ENCODE peak calls at places on chromosomes 2 and 18, in six cellular contexts. F, D, V, B, S and H are unnamed samples. For H3K9me3, the result is how much of the 10 kb centered on the place peaks cover.

GRCh38 chr2:104856086-104856972 is 2.4 kb downstream of the POU3F3 start:
- DNase-seq in F (peak), D (no peak), V (no peak), B (no peak), S (peak), H (no peak)

GRCh38 chr18:46291149-46291548 is 187.0 kb downstream of the HAUS1 start:
- DNase-seq in F (no peak), D (no peak), V (no peak), B (no peak), S (no peak), H (no peak)

GRCh38 chr2:25314514-25315315 is 27.0 kb downstream of the DNMT3A start:
- DNase-seq in F (no peak), D (no peak), V (peak), B (no peak), S (peak), H (no peak)

GRCh38 chr2:196168181-196168580 is 3.2 kb downstream of the STK17B start:
- DNase-seq in F (peak), D (no peak), V (no peak), B (peak), S (no peak), H (no peak)

GRCh38 chr2:30031184-30031583 is 109.8 kb upstream of the ALK start:
- DNase-seq in F (no peak), D (no peak), V (no peak), B (no peak), S (no peak), H (no peak)

GRCh38 chr2:133609664-133610063 is 41.4 kb upstream of the NCKAP5 start:
- DNase-seq in F (no peak), D (no peak), V (no peak), B (no peak), S (no peak), H (no peak)

GRCh38 chr2:112893801-112894200 is 17.2 kb upstream of the IL37 start:
- DNase-seq in F (no peak), D (no peak), V (no peak), B (no peak), S (no peak), H (no peak)

GRCh38 chr2:233831011-233831721 is 23.2 kb downstream of the HJURP start:
- DNase-seq in F (no peak), D (no peak), V (no peak), B (no peak), S (peak), H (no peak)

GRCh38 chr2:20231632-20232031 is 6.7 kb upstream of the SDC1 start:
- DNase-seq in F (peak), D (peak), V (peak), B (no peak), S (peak), H (peak)

GRCh38 chr2:38248246-38248645 is 128.8 kb downstream of the ATL2 start:
- DNase-seq in F (no peak), D (no peak), V (no peak), B (no peak), S (no peak), H (no peak)

GRCh38 chr2:206410714-206411113 is 32.6 kb upstream of the ADAM23 start:
- DNase-seq in F (no peak), D (no peak), V (no peak), B (no peak), S (no peak), H (no peak)

GRCh38 chr18:54127759-54128378 is 96.6 kb downstream of the MBD2 start:
- DNase-seq in F (peak), D (peak), V (peak), B (peak), S (peak), H (no peak)

GRCh38 chr2:97660775-97661417 is 2.9 kb downstream of the ACTR1B start:
- DNase-seq in F (no peak), D (no peak), V (no peak), B (peak), S (no peak), H (no peak)

GRCh38 chr2:162646739-162647138 is 191.8 kb downstream of the KCNH7 start:
- DNase-seq in F (no peak), D (no peak), V (no peak), B (no peak), S (no peak), H (no peak)

GRCh38 chr2:170873035-170873692 is 55.9 kb upstream of the GORASP2 start:
- DNase-seq in F (peak), D (peak), V (peak), B (peak), S (peak), H (peak)

GRCh38 chr2:205003288-205003687 is 458.0 kb downstream of the PARD3B start:
- DNase-seq in F (no peak), D (no peak), V (no peak), B (no peak), S (no peak), H (no peak)

GRCh38 chr2:129024796-129025195 is 706.1 kb upstream of the HS6ST1 start:
- DNase-seq in F (no peak), D (no peak), V (no peak), B (no peak), S (no peak), H (no peak)

GRCh38 chr2:227366861-227367800 is 12.0 kb downstream of the TM4SF20 start:
- DNase-seq in F (peak), D (no peak), V (no peak), B (no peak), S (no peak), H (no peak)

GRCh38 chr2:71602581-71602980 is 149.2 kb downstream of the DYSF start:
- DNase-seq in F (no peak), D (no peak), V (no peak), B (no peak), S (no peak), H (no peak)

GRCh38 chr2:20210462-20210861 is 14.5 kb downstream of the SDC1 start:
- DNase-seq in F (no peak), D (no peak), V (no peak), B (no peak), S (no peak), H (no peak)

GRCh38 chr2:132978840-132979239 is 308.8 kb upstream of the LYPD1 start:
- DNase-seq in F (no peak), D (no peak), V (no peak), B (no peak), S (no peak), H (no peak)

GRCh38 chr2:100819365-100820345 is at the start of gene NPAS2:
- DNase-seq in F (peak), D (no peak), V (peak), B (no peak), S (peak), H (no peak)

GRCh38 chr2:241412144-241412543 is 56.1 kb downstream of the FARP2 start:
- DNase-seq in F (peak), D (peak), V (no peak), B (peak), S (no peak), H (no peak)

GRCh38 chr2:23486676-23487075 is 101.7 kb downstream of the KLHL29 start:
- DNase-seq in F (no peak), D (no peak), V (no peak), B (no peak), S (no peak), H (no peak)

GRCh38 chr2:74530239-74531161 is 767 bp downstream of the HTRA2 start:
- DNase-seq in F (no peak), D (no peak), V (no peak), B (peak), S (peak), H (no peak)

GRCh38 chr2:36411962-36412444 is 56.4 kb downstream of the CRIM1 start:
- DNase-seq in F (peak), D (no peak), V (no peak), B (peak), S (no peak), H (no peak)

GRCh38 chr2:8023241-8023640 is 658.6 kb upstream of the ID2 start:
- DNase-seq in F (no peak), D (no peak), V (no peak), B (no peak), S (no peak), H (no peak)

GRCh38 chr2:111219285-111219684 is 98.6 kb downstream of the BCL2L11 start:
- DNase-seq in F (no peak), D (no peak), V (no peak), B (no peak), S (no peak), H (no peak)

GRCh38 chr2:152171733-152172132 is 3.8 kb downstream of the STAM2 start:
- DNase-seq in F (peak), D (no peak), V (no peak), B (no peak), S (no peak), H (no peak)

GRCh38 chr2:43221660-43222471 is 4.5 kb downstream of the ZFP36L2 start:
- DNase-seq in F (peak), D (peak), V (peak), B (peak), S (peak), H (peak)

GRCh38 chr18:67475673-67476072 is 40.8 kb downstream of the DSEL start:
- DNase-seq in F (no peak), D (no peak), V (no peak), B (no peak), S (no peak), H (no peak)

GRCh38 chr2:46353509-46353908 is 56.3 kb downstream of the EPAS1 start:
- DNase-seq in F (no peak), D (no peak), V (no peak), B (no peak), S (no peak), H (no peak)

GRCh38 chr2:12381543-12382323 is 335.0 kb upstream of the TRIB2 start:
- DNase-seq in F (no peak), D (no peak), V (no peak), B (no peak), S (no peak), H (no peak)

GRCh38 chr2:167294031-167294774 is 405.9 kb downstream of the XIRP2 start:
- DNase-seq in F (peak), D (no peak), V (no peak), B (no peak), S (peak), H (no peak)

DNA sequence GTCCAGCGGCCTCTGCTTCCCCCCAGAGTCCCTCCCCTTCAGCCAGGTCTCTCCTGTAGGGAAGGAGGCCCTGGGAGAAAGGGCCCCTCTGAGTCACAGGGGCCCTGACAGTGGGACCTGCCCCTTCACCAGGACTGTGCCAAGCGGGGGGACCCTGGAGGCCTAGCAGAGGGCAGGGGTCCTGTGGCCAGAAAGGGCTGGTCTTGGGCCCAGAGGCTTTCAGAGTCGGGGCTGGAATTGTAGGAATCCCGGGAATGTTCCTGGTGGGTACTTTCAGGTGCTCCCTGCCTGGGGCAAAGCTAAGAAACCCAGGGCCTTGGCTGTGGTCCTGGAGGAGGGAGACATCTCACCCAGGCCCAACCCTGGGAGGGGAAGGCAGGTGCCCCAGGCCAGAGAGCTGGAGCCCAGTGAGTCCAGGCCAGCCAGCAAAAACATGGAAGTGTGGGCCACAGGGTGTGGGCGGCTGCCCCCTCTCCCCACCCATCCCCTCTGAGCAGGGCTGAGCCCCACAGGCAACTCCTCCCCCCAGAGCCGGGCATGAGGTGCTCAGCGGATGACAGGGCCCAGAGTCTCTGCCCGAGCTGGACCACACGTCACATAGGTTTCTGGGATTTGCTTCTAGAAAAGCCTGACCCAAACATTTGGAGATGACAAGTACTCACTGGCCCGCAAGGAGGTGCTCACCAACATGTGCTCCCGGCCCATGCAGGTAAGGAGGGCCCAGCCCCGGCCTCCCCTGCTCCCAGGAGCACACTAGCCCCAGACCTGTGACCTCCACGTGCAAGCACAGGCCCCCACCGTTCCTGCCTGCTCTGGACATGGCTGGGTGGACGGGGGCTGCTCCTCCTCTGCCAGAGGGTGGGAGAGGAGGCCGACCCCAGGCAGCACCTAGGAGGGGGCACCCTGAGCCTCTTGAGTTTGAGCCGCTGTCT is 48.2 kb upstream of the ALPP start:
- DNase-seq in F (no peak), D (no peak), V (no peak), B (no peak), S (no peak), H (no peak)
- TF ChIP-seq REST in F (no peak), D (no peak), V (no peak), B (no peak), S (no peak), H (no peak)

GRCh38 chr2:79223539-79223938 is 64.0 kb upstream of the REG3A start:
- DNase-seq in F (no peak), D (no peak), V (no peak), B (peak), S (peak), H (no peak)
- TF ChIP-seq CTCF in F (no peak), D (no peak), V (no peak), B (no peak), S (no peak), H (peak)

GRCh38 chr2:63300835-63301234 is 250.2 kb downstream of the OTX1 start:
- DNase-seq in F (peak), D (peak), V (peak), B (peak), S (no peak), H (no peak)
- H3K9me3 ChIP-seq in F (under half), D (under half), V (under half), B (under half), S (under half), H (under half)

DNA sequence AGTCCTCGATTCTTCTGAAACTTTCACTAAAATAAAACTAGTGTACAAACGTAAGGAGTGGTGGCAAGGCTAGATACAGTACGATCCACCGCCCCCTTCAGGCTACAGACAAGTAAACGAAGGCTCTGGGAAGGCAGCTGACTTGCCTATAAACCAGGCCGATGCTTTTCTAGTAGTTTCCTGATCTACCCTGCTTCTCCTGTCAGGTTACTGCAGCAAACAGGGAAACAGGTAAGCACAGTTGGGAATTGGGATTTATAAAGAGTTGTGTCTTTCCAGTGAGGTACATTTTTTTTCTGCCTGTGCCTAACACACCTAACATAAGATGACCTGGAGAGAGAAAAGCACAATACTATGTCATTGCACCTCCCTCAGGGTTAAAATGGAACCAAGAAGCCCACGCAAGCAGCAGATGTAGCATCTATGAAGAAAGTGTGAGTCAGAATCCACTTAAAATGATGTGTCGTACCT is 108.6 kb downstream of the UXS1 start:
- DNase-seq in F (peak), D (no peak), V (peak), B (peak), S (no peak), H (no peak)
- TF ChIP-seq REST in F (no peak), D (no peak), V (no peak), B (no peak), S (no peak), H (no peak)